ENCODE peak calls at places on chromosomes 11 and 22, in five cellular contexts. J is sciatic nerve; B is LoVo; G is bronchial epithelial cell; I is stimulated activated CD4-positive, alpha-beta T cell treated with anti-CD3 and anti-CD28 coated beads, Interleukin-1b, Interleukin-23, amount 100 ng/mL, for 48 hours. Q is an unnamed sample.

GRCh38 chr11:116807601-116808261 is 15.4 kb downstream of the APOA4 start:
- DNase-seq in J (no peak), B (no peak), G (no peak), I (no peak), Q (no peak)

GRCh38 chr22:49289822-49290221 is 537.9 kb downstream of the BRD1 start:
- DNase-seq in J (peak; percentile 5), B (no peak), G (no peak), I (no peak), Q (no peak)

GRCh38 chr11:1167751-1168231 is 10.0 kb downstream of the MUC5AC start:
- DNase-seq in J (no peak), B (no peak), G (no peak), I (no peak), Q (no peak)

GRCh38 chr11:65414776-65415498 is 7.7 kb upstream of the NEAT1 start:
- DNase-seq in J (peak; percentile 49), B (no peak), G (peak; percentile 2), I (no peak), Q (no peak)

GRCh38 chr22:42443240-42444059 is 11.2 kb upstream of the NFAM1 start:
- DNase-seq in J (no peak), B (no peak), G (peak; percentile 48), I (peak; percentile 55), Q (no peak)

GRCh38 chr22:22848364-22848866 is 39.2 kb upstream of the IGLL5 start:
- DNase-seq in J (peak; percentile 84), B (peak; percentile 61), G (peak; percentile 48), I (peak; percentile 67), Q (peak; percentile 79)

GRCh38 chr11:99368579-99368978 is 347.8 kb downstream of the CNTN5 start:
- DNase-seq in J (no peak), B (no peak), G (peak; percentile 41), I (no peak), Q (no peak)

GRCh38 chr11:65186701-65187100 is 5.0 kb downstream of the CAPN1 start:
- DNase-seq in J (peak; percentile 52), B (no peak), G (no peak), I (no peak), Q (no peak)

GRCh38 chr22:46462726-46463371 is 74.6 kb downstream of the CELSR1 start:
- DNase-seq in J (no peak), B (no peak), G (peak; percentile 96), I (no peak), Q (no peak)

GRCh38 chr22:41555325-41555724 is 5.5 kb upstream of the CSDC2 start:
- DNase-seq in J (no peak), B (no peak), G (no peak), I (no peak), Q (no peak)

GRCh38 chr11:76838422-76839068 is 22.2 kb upstream of the ACER3 start:
- DNase-seq in J (no peak), B (no peak), G (no peak), I (no peak), Q (no peak)

GRCh38 chr11:1442163-1442562 is 44.4 kb downstream of the MOB2 start:
- DNase-seq in J (no peak), B (no peak), G (no peak), I (no peak), Q (no peak)

GRCh38 chr11:75745807-75746206 is 22.8 kb upstream of the DGAT2 start:
- DNase-seq in J (no peak), B (no peak), G (no peak), I (no peak), Q (no peak)

GRCh38 chr11:69651834-69652620 is 11.1 kb downstream of the CCND1 start:
- DNase-seq in J (no peak), B (no peak), G (no peak), I (no peak), Q (no peak)

GRCh38 chr11:121520243-121521144 is 67.7 kb upstream of the SORL1-AS1 start:
- DNase-seq in J (no peak), B (no peak), G (peak; percentile 85), I (no peak), Q (no peak)

GRCh38 chr11:65651589-65652510 is 10.9 kb downstream of the RELA start:
- DNase-seq in J (no peak), B (peak; percentile 73), G (peak; percentile 78), I (no peak), Q (no peak)

GRCh38 chr22:41917906-41918791 is 3.3 kb upstream of the SHISA8 start:
- DNase-seq in J (peak; percentile 81), B (no peak), G (peak; percentile 68), I (no peak), Q (peak; percentile 49)

GRCh38 chr11:81129618-81130017 is 1604.0 kb downstream of the FAM181B start:
- DNase-seq in J (no peak), B (no peak), G (no peak), I (no peak), Q (no peak)

GRCh38 chr22:42078469-42079318 is 806 bp upstream of the SMDT1 start:
- DNase-seq in J (no peak), B (no peak), G (no peak), I (no peak), Q (no peak)

GRCh38 chr22:19987394-19988306 is 29.0 kb downstream of the ARVCF start:
- DNase-seq in J (no peak), B (no peak), G (no peak), I (no peak), Q (no peak)

GRCh38 chr11:74702383-74703007 is 28.7 kb downstream of the CHRDL2 start:
- DNase-seq in J (peak; percentile 78), B (peak; percentile 75), G (peak; percentile 55), I (peak; percentile 63), Q (peak; percentile 63)

GRCh38 chr22:43017525-43018290 is 2.8 kb upstream of the PACSIN2 start:
- DNase-seq in J (no peak), B (no peak), G (no peak), I (no peak), Q (no peak)

GRCh38 chr11:36114095-36114494 is 170.2 kb downstream of the LDLRAD3 start:
- DNase-seq in J (no peak), B (no peak), G (no peak), I (no peak), Q (no peak)

GRCh38 chr11:111922803-111923202 is 4.1 kb downstream of the C11orf52 start:
- DNase-seq in J (no peak), B (no peak), G (peak; percentile 78), I (no peak), Q (no peak)

GRCh38 chr11:102172127-102172848 is 62.0 kb downstream of the YAP1 start:
- DNase-seq in J (no peak), B (no peak), G (peak; percentile 40), I (no peak), Q (no peak)

GRCh38 chr11:3228445-3228829 is 3.8 kb downstream of the MRGPRE start:
- DNase-seq in J (no peak), B (no peak), G (no peak), I (no peak), Q (no peak)

GRCh38 chr22:31530816-31531180 is 34.5 kb downstream of the SFI1 start:
- DNase-seq in J (no peak), B (no peak), G (no peak), I (no peak), Q (no peak)

GRCh38 chr11:123351375-123351774 is 78.7 kb upstream of the GRAMD1B start:
- DNase-seq in J (no peak), B (no peak), G (no peak), I (no peak), Q (no peak)

Q was measured in activated CD4-positive, alpha-beta T cell treated with anti-CD3 and anti-CD28 coated beads, Interleukin-2, amount 50 U/mL, for 48 hours.